ENCODE peak calls at places on chromosome 22, in six cellular contexts. O, E, X, S, B and G are unnamed samples.

GRCh38 chr22:37483594-37484114 is 2.5 kb downstream of the MFNG start:
- DNase-seq in O (no peak), E (no peak), X (no peak), S (no peak), B (peak; percentile 11), G (no peak)

GRCh38 chr22:34111210-34111824 is 191.0 kb upstream of the LARGE1 start:
- DNase-seq in O (peak; percentile 48), E (peak; percentile 13), X (peak; percentile 7), S (no peak), B (peak; percentile 22), G (peak; percentile 59)

GRCh38 chr22:46140989-46141928 is 9.1 kb upstream of the PPARA start:
- DNase-seq in O (no peak), E (no peak), X (no peak), S (no peak), B (no peak), G (no peak)

GRCh38 chr22:48438791-48439559 is 1388.7 kb downstream of the BRD1 start:
- DNase-seq in O (no peak), E (no peak), X (peak; percentile 15), S (no peak), B (no peak), G (no peak)

GRCh38 chr22:46504586-46504985 is 32.8 kb downstream of the CELSR1 start:
- DNase-seq in O (no peak), E (no peak), X (no peak), S (no peak), B (no peak), G (no peak)

GRCh38 chr22:48783821-48784266 is 1043.8 kb downstream of the BRD1 start:
- DNase-seq in O (no peak), E (no peak), X (no peak), S (no peak), B (peak; percentile 55), G (no peak)

GRCh38 chr22:46951326-46951725 is 188.9 kb downstream of the TBC1D22A start:
- DNase-seq in O (no peak), E (no peak), X (no peak), S (no peak), B (no peak), G (no peak)

GRCh38 chr22:22697377-22698120 is 53.1 kb downstream of the GGTLC2 start:
- DNase-seq in O (no peak), E (no peak), X (peak; percentile 49), S (no peak), B (no peak), G (no peak)

GRCh38 chr22:23621082-23621780 is 10.9 kb downstream of the DRICH1 start:
- DNase-seq in O (no peak), E (no peak), X (no peak), S (no peak), B (no peak), G (no peak)

GRCh38 chr22:36318442-36318841 is 65.5 kb downstream of the APOL1 start:
- DNase-seq in O (no peak), E (no peak), X (no peak), S (no peak), B (no peak), G (no peak)

GRCh38 chr22:27430799-27431480 is 370.6 kb downstream of the MN1 start:
- DNase-seq in O (no peak), E (no peak), X (no peak), S (no peak), B (no peak), G (no peak)

GRCh38 chr22:37229012-37229804 is 14.9 kb downstream of the RAC2 start:
- DNase-seq in O (peak; percentile 56), E (peak; percentile 47), X (peak; percentile 38), S (no peak), B (no peak), G (no peak)

GRCh38 chr22:23832226-23833016 is 6.4 kb downstream of the DERL3 start:
- DNase-seq in O (peak; percentile 69), E (no peak), X (no peak), S (no peak), B (no peak), G (no peak)

GRCh38 chr22:37302617-37303555 is 20.6 kb downstream of the CYTH4 start:
- DNase-seq in O (no peak), E (no peak), X (no peak), S (no peak), B (no peak), G (no peak)

GRCh38 chr22:50040717-50041116 is 17.4 kb downstream of the TTLL8 start:
- DNase-seq in O (no peak), E (no peak), X (no peak), S (no peak), B (no peak), G (no peak)

GRCh38 chr22:28032896-28033295 is 113.8 kb upstream of the PITPNB start:
- DNase-seq in O (no peak), E (no peak), X (peak; percentile 65), S (no peak), B (no peak), G (no peak)

GRCh38 chr22:28373841-28374240 is 305.8 kb downstream of the TTC28 start:
- DNase-seq in O (no peak), E (no peak), X (no peak), S (no peak), B (no peak), G (no peak)

GRCh38 chr22:40381461-40381860 is 11.1 kb downstream of the SGSM3 start:
- DNase-seq in O (no peak), E (no peak), X (no peak), S (no peak), B (no peak), G (no peak)

DNA sequence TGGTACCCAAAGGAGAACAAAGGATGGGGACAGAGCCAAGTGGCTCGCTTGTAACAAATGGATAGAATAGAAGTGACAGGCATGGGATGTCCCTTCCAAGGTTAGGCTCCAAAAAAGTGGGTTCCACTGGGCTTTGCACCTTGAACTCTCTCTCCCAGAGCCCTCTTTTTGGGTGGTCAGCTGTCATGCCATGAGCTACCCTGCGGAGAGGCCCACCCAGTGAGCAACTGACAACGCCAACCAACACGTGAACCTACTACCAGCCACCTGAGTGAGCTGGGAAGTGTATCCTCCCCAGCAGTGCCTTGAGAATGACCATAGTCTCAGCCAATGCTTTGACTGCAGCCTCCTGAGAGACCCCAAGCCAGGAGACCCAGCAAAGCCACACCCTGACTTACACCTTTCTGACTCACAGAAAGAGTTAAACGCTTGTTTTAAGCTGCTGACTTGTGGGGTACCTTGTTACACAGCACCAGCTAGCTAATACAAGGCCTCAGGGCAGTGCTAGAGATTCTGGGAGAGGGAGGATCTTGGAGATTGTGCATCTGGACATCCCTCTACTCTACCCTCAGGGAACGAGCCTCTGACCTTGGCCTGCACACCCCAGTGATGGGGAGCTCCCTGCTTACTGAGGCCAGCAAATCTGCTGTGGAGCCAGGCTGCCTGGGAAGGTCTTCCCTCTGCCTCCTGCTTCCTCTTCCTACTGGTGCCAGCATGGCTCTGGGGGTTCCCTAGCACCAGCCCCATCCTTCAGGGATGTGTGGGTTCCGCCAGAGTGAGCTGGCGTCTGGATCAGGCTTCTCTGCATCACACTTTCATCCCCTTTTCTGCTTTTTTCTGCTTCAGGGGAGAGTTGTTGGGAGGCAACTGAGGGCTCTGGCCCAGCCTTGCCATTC is 29.1 kb upstream of the RFPL3 start:
- DNase-seq in O (no peak), E (no peak), X (no peak), S (no peak), B (no peak), G (peak; percentile 36)
- TF ChIP-seq CHD2 in O (no peak), E (no peak), X (no peak), S (no peak), B (no peak), G (no peak)

GRCh38 chr22:38863531-38864131 is 8.4 kb downstream of the CBX6 start:
- DNase-seq in O (no peak), E (no peak), X (no peak), S (no peak), B (no peak), G (no peak)
- TF ChIP-seq CHD2 in O (no peak), E (no peak), X (no peak), S (no peak), B (no peak), G (no peak)

DNA sequence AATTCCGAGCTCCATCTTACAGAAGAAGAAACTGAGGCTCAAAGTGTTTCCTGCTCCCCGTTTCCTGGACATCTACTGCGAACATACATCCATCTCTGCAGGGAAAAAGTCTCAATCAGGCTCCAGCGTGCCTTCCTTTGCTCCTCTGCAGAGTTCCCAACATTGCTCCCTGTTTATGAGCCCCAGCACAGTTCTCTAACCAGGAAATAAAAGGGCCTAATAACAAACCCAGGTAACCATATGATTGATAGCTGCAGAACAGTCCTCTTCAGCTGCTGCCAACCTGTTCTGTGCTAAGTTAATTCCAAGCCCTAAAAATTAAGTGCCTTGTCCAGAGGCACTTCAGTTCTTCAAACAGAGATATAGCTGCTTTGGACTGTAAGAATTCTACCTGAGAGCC is 104.9 kb upstream of the ASPHD2 start:
- DNase-seq in O (no peak), E (no peak), X (no peak), S (no peak), B (no peak), G (no peak)
- TF ChIP-seq CHD2 in O (no peak), E (no peak), X (no peak), S (no peak), B (no peak), G (no peak)

GRCh38 chr22:42180349-42180842 is 49.8 kb upstream of the CYP2D6 start:
- DNase-seq in O (no peak), E (no peak), X (peak; percentile 77), S (no peak), B (no peak), G (no peak)
- TF ChIP-seq CHD2 in O (no peak), E (no peak), X (no peak), S (no peak), B (no peak), G (no peak)

GRCh38 chr22:20775342-20775895 is 1.5 kb downstream of the SERPIND1 start:
- DNase-seq in O (no peak), E (no peak), X (no peak), S (no peak), B (no peak), G (no peak)
- TF ChIP-seq CHD2 in O (no peak), E (no peak), X (no peak), S (no peak), B (no peak), G (no peak)